ENCODE peak calls at places on chromosomes 12 and 14, in nine cellular contexts. O is HCT116, J is OCI-LY7, R is hepatocyte, A is PC-3, L is Karpas-422, T is GM23338, X is MM.1S, N is PC-9. E is an unnamed sample.

GRCh38 chr14:76320486-76320885 is 55.5 kb upstream of the ESRRB start:
- DNase-seq in O (no peak), J (no peak), R (no peak), A (no peak), L (no peak), T (no peak), X (no peak), N (no peak), E (no peak)

GRCh38 chr12:132178801-132179401 is 34.6 kb downstream of the NOC4L start:
- DNase-seq in O (no peak), J (no peak), R (no peak), A (peak; percentile 81), L (peak; percentile 78), T (peak; percentile 44), X (no peak), N (no peak), E (no peak)

GRCh38 chr14:68088463-68088862 is 268.9 kb downstream of the RAD51B start:
- DNase-seq in O (peak; percentile 31), J (no peak), R (no peak), A (no peak), L (no peak), T (no peak), X (no peak), N (no peak), E (no peak)

GRCh38 chr14:77989441-77989891 is 180.7 kb upstream of the NRXN3 start:
- DNase-seq in O (no peak), J (no peak), R (no peak), A (no peak), L (no peak), T (no peak), X (no peak), N (no peak), E (no peak)

GRCh38 chr14:87630808-87631207 is 362.2 kb downstream of the GALC start:
- DNase-seq in O (no peak), J (peak; percentile 11), R (no peak), A (no peak), L (peak; percentile 82), T (peak; percentile 6), X (no peak), N (no peak), E (no peak)

GRCh38 chr14:22556021-22556989 is 32.7 kb downstream of the DAD1 start:
- DNase-seq in O (no peak), J (peak; percentile 100), R (no peak), A (peak; percentile 97), L (peak; percentile 96), T (peak; percentile 29), X (peak; percentile 96), N (peak; percentile 88), E (peak; percentile 61)

GRCh38 chr12:3137814-3138445 is 60.8 kb downstream of the TSPAN9 start:
- DNase-seq in O (no peak), J (no peak), R (no peak), A (no peak), L (no peak), T (no peak), X (no peak), N (no peak), E (no peak)

GRCh38 chr12:57632898-57633825 is at the start of gene B4GALNT1:
- DNase-seq in O (peak; percentile 46), J (peak; percentile 78), R (peak; percentile 80), A (peak; percentile 79), L (peak; percentile 88), T (peak; percentile 88), X (peak; percentile 74), N (peak; percentile 40), E (peak; percentile 86)

DNA sequence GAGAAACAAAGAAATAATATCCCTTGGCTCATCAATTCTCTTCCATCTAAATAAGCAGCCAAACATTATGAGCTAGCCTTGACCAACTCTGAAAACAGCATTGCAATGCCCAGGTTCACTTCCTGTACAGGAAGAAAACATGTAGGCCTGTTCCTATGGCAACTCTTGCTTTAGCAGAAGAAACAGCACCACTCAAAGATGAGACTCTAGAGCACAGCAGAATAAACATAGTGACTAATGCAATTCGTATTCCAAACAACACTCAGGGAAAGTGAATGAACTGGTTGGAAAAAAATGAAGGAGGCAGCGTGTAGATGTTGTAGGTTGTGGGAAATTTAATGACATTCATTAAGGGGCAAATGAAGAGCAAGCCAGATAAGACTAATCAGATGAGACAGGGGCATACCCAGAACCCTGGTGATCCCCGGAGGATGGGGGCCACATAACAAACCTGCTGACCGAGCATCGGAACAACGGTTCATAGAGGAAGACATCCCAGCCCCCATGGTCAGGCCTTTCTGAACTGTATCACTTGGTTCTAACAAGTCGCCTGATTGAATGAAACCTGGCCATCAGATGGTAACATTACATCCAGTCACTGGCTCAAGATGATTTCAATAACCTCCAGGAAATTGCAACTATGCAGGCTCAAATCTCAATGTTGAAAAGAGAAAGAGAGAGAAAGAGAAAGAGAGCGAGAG is 9.0 kb downstream of the ARHGDIB start:
- DNase-seq in O (peak; percentile 48), J (peak; percentile 77), R (peak; percentile 79), A (peak; percentile 90), L (peak; percentile 76), T (no peak), X (peak; percentile 84), N (peak; percentile 98), E (peak; percentile 98)
- H3K4me2 ChIP-seq in O (peak overlapping the region; percentile 65), J (peak overlapping the region; percentile 94), R (no peak overlapping the region), A (peak overlapping the region; percentile 67), L (peak overlapping the region; percentile 44), T (no peak overlapping the region), X (peak overlapping the region; percentile 68), N (peak overlapping the region; percentile 64), E (peak overlapping the region; percentile 45)

GRCh38 chr12:112317481-112317880 is 64.8 kb downstream of the HECTD4 start:
- DNase-seq in O (no peak), J (no peak), R (no peak), A (no peak), L (no peak), T (no peak), X (no peak), N (no peak), E (no peak)

GRCh38 chr12:112309797-112310196 is 72.4 kb downstream of the HECTD4 start:
- DNase-seq in O (no peak), J (no peak), R (no peak), A (no peak), L (no peak), T (no peak), X (no peak), N (no peak), E (peak; percentile 20)

GRCh38 chr12:112319395-112319794 is 62.8 kb downstream of the HECTD4 start:
- DNase-seq in O (no peak), J (no peak), R (no peak), A (no peak), L (no peak), T (no peak), X (no peak), N (no peak), E (no peak)

DNA sequence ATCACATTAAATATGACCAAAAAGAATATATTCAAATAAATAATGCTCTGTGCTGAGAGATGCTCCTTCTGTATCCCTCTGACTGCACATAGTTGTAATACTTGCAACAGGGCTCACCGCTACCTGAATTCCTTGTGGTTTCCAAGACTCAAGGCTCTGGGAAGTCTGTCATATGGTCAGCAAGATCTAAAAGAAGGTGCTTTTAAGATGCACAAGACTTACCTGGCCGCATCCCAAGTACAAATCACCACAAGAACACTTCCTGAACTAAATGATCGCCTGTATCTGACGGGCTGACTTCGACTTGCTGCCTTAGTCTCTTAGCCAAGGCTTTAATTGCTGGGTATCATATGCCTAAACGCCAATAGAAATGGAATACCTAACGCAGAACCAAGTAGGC is 67.2 kb downstream of the HECTD4 start:
- DNase-seq in O (no peak), J (no peak), R (no peak), A (no peak), L (no peak), T (no peak), X (no peak), N (no peak), E (no peak)
- H3K9me2 ChIP-seq in O (no peaks in the 10 kb centered on the region), J (no peaks in the 10 kb centered on the region), R (no peaks in the 10 kb centered on the region), A (no peaks in the 10 kb centered on the region), L (no peaks in the 10 kb centered on the region), T (no peaks in the 10 kb centered on the region), X (no peaks in the 10 kb centered on the region), N (no peaks in the 10 kb centered on the region), E (no peaks in the 10 kb centered on the region)

GRCh38 chr12:119686776-119687175 is 18.8 kb downstream of the PRKAB1 start:
- DNase-seq in O (no peak), J (no peak), R (no peak), A (no peak), L (no peak), T (no peak), X (no peak), N (no peak), E (no peak)

GRCh38 chr12:119687879-119688278 is 19.9 kb downstream of the PRKAB1 start:
- DNase-seq in O (no peak), J (no peak), R (no peak), A (no peak), L (no peak), T (no peak), X (no peak), N (no peak), E (no peak)

GRCh38 chr12:119687344-119687865 is 19.5 kb downstream of the PRKAB1 start:
- DNase-seq in O (no peak), J (no peak), R (no peak), A (no peak), L (no peak), T (no peak), X (no peak), N (no peak), E (no peak)

GRCh38 chr12:119685375-119685774 is 17.4 kb downstream of the PRKAB1 start:
- DNase-seq in O (no peak), J (no peak), R (no peak), A (no peak), L (no peak), T (no peak), X (no peak), N (no peak), E (no peak)

DNA sequence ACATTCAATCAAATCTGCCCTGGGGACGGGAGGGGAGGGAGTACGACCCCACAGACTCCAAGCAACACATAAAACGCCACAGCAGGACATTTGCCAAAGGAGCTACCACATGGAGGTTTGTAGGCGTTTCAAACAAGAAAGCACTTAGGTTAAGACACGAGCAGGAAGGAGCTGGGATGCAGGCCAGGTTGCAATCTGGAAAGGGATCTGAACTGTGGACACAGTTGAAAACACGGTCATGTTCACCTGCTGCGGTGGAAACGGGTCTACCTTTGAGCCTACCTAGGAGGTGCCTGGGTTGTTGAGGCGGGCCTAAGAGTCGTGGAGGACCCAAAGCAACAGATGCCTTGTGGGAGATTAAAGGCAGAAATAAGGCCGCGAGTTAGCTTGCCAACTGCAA is 18.4 kb downstream of the PRKAB1 start:
- DNase-seq in O (no peak), J (no peak), R (no peak), A (no peak), L (no peak), T (no peak), X (no peak), N (no peak), E (no peak)
- H3K27ac ChIP-seq in O (no peak overlapping the region), J (no peak overlapping the region), R (no peak overlapping the region), A (no peak overlapping the region), L (no peak overlapping the region), T (no peak overlapping the region), X (no peak overlapping the region), N (no peak overlapping the region), E (no peak overlapping the region)

DNA sequence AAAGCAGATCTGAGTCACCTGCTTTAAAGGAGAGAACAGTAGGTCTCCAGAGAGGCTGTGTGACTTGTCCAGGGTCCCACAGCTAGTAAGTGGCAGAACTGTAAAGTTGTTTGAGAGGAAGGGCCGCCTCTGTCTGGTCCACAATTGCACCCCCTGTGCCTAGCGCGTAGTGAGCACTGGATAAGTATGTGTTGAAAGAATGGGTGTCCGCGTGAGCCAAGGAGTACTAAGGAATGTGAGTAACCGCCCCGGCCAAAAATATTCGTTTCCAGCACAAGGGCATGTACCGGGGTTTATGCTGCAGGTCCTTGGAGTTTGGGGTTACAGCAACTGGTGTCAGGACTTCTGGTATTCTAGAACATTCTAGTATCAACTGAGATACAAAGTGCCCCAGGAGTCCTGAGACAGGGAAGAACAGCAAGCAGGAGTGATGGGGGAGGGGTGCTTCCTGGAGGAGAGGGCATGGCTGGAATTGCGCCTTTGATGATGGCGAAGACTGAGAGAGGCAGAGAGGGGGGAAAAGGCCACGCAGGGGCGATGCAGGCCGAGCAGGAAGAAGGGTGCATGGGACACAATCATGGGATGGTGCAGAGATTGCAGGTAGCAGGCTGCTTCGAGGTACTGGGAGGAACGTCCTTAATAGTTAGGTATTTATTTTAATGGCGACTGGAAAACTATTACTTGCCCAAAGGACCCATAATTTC is 91.0 kb downstream of the SCARB1 start:
- DNase-seq in O (no peak), J (no peak), R (no peak), A (peak; percentile 29), L (no peak), T (peak; percentile 63), X (no peak), N (no peak), E (peak; percentile 24)
- H3K4me2 ChIP-seq in O (peak overlapping the region; percentile 61), J (no peak overlapping the region), R (no peak overlapping the region), A (peak overlapping the region; percentile 69), L (no peak overlapping the region), T (peak overlapping the region; percentile 59), X (no peak overlapping the region), N (peak overlapping the region; percentile 67), E (no peak overlapping the region)